ENCODE peak calls at places on chromosomes 2 and 18, in four cellular contexts. C is ELR, Z is Daoy, D is K562. U is an unnamed sample.
A peak's percentile ranks its signal among the peaks of the same experiment; 100 is the strongest.

GRCh38 chr2:2873450-2873811 is 504.2 kb downstream of the EIPR1 start:
- DNase-seq in C (no peak), Z (no peak), D (no peak), U (no peak)

GRCh38 chr18:22422909-22423548 is 5.3 kb upstream of the CTAGE1 start:
- DNase-seq in C (no peak), Z (peak; percentile 20), D (no peak), U (no peak)

GRCh38 chr2:31263636-31264190 is 29.8 kb downstream of the EHD3 start:
- DNase-seq in C (no peak), Z (no peak), D (no peak), U (no peak)

GRCh38 chr2:55751966-55752365 is 58.3 kb upstream of the PNPT1 start:
- DNase-seq in C (no peak), Z (no peak), D (no peak), U (no peak)

GRCh38 chr2:126905991-126906390 is 7.3 kb downstream of the TEX51 start:
- DNase-seq in C (no peak), Z (no peak), D (no peak), U (no peak)

GRCh38 chr2:109164739-109165221 is 35.8 kb downstream of the SH3RF3 start:
- DNase-seq in C (peak; percentile 80), Z (peak; percentile 63), D (no peak), U (no peak)

GRCh38 chr2:128635361-128635900 is 316.8 kb upstream of the HS6ST1 start:
- DNase-seq in C (no peak), Z (peak; percentile 49), D (no peak), U (no peak)

GRCh38 chr2:10039658-10040410 is 3.5 kb upstream of the KLF11 start:
- DNase-seq in C (no peak), Z (no peak), D (no peak), U (no peak)

GRCh38 chr2:100610381-100610831 is 47.6 kb downstream of the PDCL3 start:
- DNase-seq in C (peak; percentile 75), Z (peak; percentile 79), D (peak; percentile 68), U (peak; percentile 19)

GRCh38 chr2:241808051-241808450 is 942 bp upstream of the NEU4 start:
- DNase-seq in C (no peak), Z (no peak), D (no peak), U (no peak)

GRCh38 chr2:240387669-240388358 is 47.6 kb upstream of the GPC1 start:
- DNase-seq in C (peak; percentile 97), Z (peak; percentile 93), D (peak; percentile 69), U (no peak)